ENCODE peak calls at places on chromosomes 3 and 15, in seven cellular contexts. L is IMR-90, G is activated B cell treated with CpG ODN at 0.5 μM for 24 hours, M is fibroblast of the aortic adventitia, D is fibroblast of mammary gland, C is psoas muscle, V is Peyer's patch. Q is an unnamed sample.

GRCh38 chr3:39343076-39343717 is 13.7 kb downstream of the CCR8 start:
- DNase-seq in L (no peak), G (no peak), M (no peak), D (peak; percentile 2), C (no peak), V (no peak), Q (no peak)

GRCh38 chr3:43855674-43856299 is 165.0 kb downstream of the ABHD5 start:
- DNase-seq in L (peak; percentile 56), G (no peak), M (peak; percentile 52), D (peak; percentile 76), C (peak; percentile 24), V (peak; percentile 58), Q (peak; percentile 63)

GRCh38 chr3:105847865-105848264 is 20.9 kb downstream of the CBLB start:
- DNase-seq in L (no peak), G (no peak), M (no peak), D (no peak), C (no peak), V (no peak), Q (no peak)

GRCh38 chr3:26964836-26965235 is 342.3 kb downstream of the LRRC3B start:
- DNase-seq in L (no peak), G (no peak), M (no peak), D (no peak), C (no peak), V (no peak), Q (no peak)

GRCh38 chr3:25338158-25338725 is 89.8 kb upstream of the RARB start:
- DNase-seq in L (no peak), G (no peak), M (no peak), D (no peak), C (no peak), V (no peak), Q (no peak)

GRCh38 chr15:58958811-58959210 is 25.3 kb upstream of the SLTM start:
- DNase-seq in L (no peak), G (no peak), M (no peak), D (no peak), C (no peak), V (no peak), Q (no peak)

GRCh38 chr3:109643590-109643989 is 306.2 kb upstream of the DPPA4 start:
- DNase-seq in L (peak; percentile 79), G (no peak), M (peak; percentile 9), D (peak; percentile 75), C (no peak), V (no peak), Q (peak; percentile 58)

GRCh38 chr3:19254189-19254588 is 105.9 kb downstream of the KCNH8 start:
- DNase-seq in L (no peak), G (no peak), M (no peak), D (no peak), C (no peak), V (no peak), Q (no peak)

GRCh38 chr3:14037211-14037610 is 87.5 kb downstream of the CHCHD4 start:
- DNase-seq in L (no peak), G (no peak), M (no peak), D (no peak), C (no peak), V (no peak), Q (no peak)

GRCh38 chr15:53473435-53473834 is 286.0 kb downstream of the WDR72 start:
- DNase-seq in L (no peak), G (no peak), M (no peak), D (no peak), C (no peak), V (no peak), Q (no peak)

GRCh38 chr3:47143068-47143467 is 20.8 kb downstream of the SETD2 start:
- DNase-seq in L (no peak), G (no peak), M (no peak), D (no peak), C (no peak), V (no peak), Q (no peak)

GRCh38 chr3:197392961-197393360 is 94.5 kb upstream of the DLG1 start:
- DNase-seq in L (peak; percentile 7), G (no peak), M (peak; percentile 18), D (peak; percentile 54), C (no peak), V (no peak), Q (no peak)

GRCh38 chr3:126422571-126423091 is 27.9 kb downstream of the CFAP100 start:
- DNase-seq in L (no peak), G (no peak), M (no peak), D (no peak), C (no peak), V (no peak), Q (no peak)

GRCh38 chr3:108159865-108160264 is 62.4 kb downstream of the IFT57 start:
- DNase-seq in L (peak; percentile 66), G (no peak), M (peak; percentile 41), D (peak; percentile 75), C (no peak), V (no peak), Q (peak; percentile 64)

GRCh38 chr3:63364909-63365308 is 86.8 kb downstream of the SYNPR start:
- DNase-seq in L (no peak), G (no peak), M (no peak), D (peak; percentile 16), C (no peak), V (no peak), Q (no peak)

DNA sequence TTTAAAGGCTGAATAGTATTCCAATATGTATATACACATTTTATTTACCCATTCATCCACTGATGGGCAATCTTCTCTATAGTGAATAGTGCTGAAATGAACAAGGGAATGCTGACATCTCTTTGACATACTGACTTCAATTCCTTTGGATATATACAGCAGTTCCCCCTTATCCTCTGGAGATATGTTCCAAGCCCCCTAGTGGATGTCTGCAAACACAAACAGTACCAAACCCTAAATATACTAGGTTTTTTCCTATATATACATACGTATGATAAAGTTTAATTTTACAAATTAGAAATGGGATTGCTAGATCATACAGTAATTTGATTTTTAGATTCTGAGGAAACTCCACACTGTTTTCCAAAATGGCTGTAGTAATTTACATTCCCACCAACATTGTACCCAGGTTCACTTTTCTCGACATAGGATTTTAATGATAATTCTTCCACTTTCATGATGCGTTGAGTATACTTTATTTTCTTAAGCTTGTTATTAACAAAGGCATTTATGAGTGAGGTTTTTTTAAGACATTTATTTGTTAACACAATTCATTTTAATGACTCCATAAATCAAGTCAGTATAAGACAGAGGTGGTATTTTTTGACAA is 38.2 kb downstream of the VPS13C start:
- DNase-seq in L (no peak), G (no peak), M (no peak), D (peak; percentile 8), C (no peak), V (no peak), Q (no peak)
- TF ChIP-seq CTCF in L (no peak), G (no peak), M (peak; percentile 35), D (peak; percentile 39), C (no peak), V (peak; percentile 17), Q (peak; percentile 69)

DNA sequence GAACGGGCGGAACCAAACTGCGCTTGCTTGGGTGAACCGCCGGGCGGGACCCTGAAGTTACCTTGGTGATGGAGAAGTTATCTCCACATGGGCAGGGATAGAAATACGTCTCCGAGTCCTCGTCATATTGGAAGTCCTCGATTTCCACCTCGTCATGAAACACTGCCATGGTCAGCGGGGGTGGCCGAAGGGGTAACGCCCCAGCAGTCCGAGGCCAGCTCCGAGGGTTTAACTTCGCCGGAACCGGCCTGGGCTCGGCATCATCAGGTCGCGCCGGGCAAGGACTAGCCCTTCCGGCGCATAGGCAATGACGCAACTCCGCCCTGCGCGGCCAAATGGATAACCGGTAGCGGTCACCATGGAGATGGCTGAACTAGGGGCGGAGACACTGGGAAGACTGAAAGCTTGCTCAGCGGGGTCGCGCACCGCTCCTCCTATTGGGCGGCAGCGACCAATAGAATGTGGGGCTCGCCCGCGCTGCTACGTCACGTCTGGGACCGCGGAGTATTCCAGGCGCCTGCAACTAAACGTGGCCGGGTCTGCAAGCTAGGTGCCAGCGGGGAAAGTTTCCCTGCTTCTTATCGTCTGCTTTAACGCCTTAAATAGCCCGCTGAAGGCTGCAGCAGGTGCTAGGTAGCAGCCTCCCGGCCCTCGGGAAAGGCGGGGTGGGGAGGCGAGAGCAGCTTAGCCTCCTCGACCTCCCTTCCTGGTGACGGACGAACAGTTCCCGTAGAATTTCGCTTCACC is at the start of the genes DPH3 and OXNAD1:
- DNase-seq in L (peak; percentile 100), G (peak; percentile 99), M (peak; percentile 100), D (peak; percentile 100), C (peak; percentile 100), V (peak; percentile 99), Q (peak; percentile 100)
- TF ChIP-seq CTCF in L (no peak), G (no peak), M (no peak), D (no peak), C (peak; percentile 12), V (peak; percentile 8), Q (peak; percentile 34)

GRCh38 chr3:9781551-9781950 is 10.7 kb downstream of the TADA3 start:
- DNase-seq in L (no peak), G (no peak), M (no peak), D (no peak), C (no peak), V (peak; percentile 21), Q (no peak)

GRCh38 chr3:9781978-9782575 is 10.2 kb downstream of the TADA3 start:
- DNase-seq in L (no peak), G (no peak), M (no peak), D (no peak), C (no peak), V (no peak), Q (no peak)

GRCh38 chr3:9783954-9784353 is 8.3 kb downstream of the TADA3 start:
- DNase-seq in L (no peak), G (no peak), M (no peak), D (no peak), C (no peak), V (no peak), Q (no peak)

GRCh38 chr3:9780920-9781319 is 11.2 kb upstream of the CAMK1 start:
- DNase-seq in L (no peak), G (no peak), M (no peak), D (no peak), C (no peak), V (no peak), Q (no peak)

GRCh38 chr3:9782777-9783176 is 9.5 kb downstream of the TADA3 start:
- DNase-seq in L (no peak), G (no peak), M (no peak), D (no peak), C (no peak), V (no peak), Q (no peak)
- TF ChIP-seq CTCF in L (no peak), G (no peak), M (no peak), D (no peak), C (no peak), V (peak; percentile 15), Q (no peak)

GRCh38 chr3:67943546-67943945 is 289.1 kb upstream of the SUCLG2 start:
- DNase-seq in L (no peak), G (no peak), M (no peak), D (no peak), C (no peak), V (no peak), Q (no peak)

GRCh38 chr3:67946446-67946845 is 292.0 kb upstream of the SUCLG2 start:
- DNase-seq in L (peak; percentile 1), G (no peak), M (peak; percentile 20), D (no peak), C (no peak), V (no peak), Q (no peak)

DNA sequence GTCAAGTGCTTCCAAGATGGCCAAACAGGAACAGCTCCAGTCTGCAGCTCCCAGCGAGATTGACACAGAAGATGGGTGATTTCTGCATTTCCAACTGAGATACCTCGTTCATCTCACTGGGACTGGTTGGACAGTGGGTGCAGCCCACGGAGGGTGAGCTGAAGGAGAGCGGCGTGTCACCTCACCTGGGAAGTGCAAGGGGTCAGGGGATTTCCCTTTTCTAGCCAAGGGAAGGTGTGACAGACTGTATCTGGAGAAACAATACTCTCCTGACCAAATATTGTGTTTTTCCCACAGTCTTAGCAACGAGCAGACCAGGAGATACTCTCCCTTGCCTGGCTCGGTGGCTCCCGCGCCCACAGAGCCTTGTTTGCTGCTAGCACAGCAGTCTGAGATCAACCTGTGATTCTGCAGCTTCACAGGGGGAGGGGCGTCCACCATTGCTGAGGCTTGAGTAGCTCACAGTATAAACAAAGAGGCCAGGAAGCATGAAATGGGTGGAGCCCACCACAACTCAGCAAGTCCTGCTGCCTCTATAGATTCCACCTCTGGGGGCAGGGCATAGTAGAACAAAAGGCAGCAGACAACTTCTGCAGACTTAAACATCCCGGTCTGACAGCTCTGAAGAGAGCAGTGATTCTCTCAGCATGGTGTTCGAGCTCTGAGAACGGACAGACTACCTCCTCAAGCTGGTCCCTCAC is 293.5 kb upstream of the SUCLG2 start:
- DNase-seq in L (no peak), G (no peak), M (no peak), D (no peak), C (no peak), V (no peak), Q (no peak)
- TF ChIP-seq CTCF in L (no peak), G (no peak), M (no peak), D (no peak), C (no peak), V (no peak), Q (no peak)